ENCODE peak calls at places on chromosome 14, in nine cellular contexts. One of them, this sample, is unnamed.
A peak's percentile ranks its signal among the peaks of the same experiment; 100 is the strongest.

GRCh38 chr14:73718742-73719251 is 4.6 kb upstream of the PNMA1 start:
- DNase-seq in EL: no peak
- DNase-seq in activated T-helper 9 cell treated with anti-CD3 and anti-CD28 coated beads, Interleukin-2, amount 50 U/mL, for 16 hours: no peak
- DNase-seq in NCI-H2081: no peak
- DNase-seq in NCI-H1092: no peak
- DNase-seq in kidney glomerular epithelial cell: no peak
- DNase-seq in Right ventricle myocardium inferior: no peak
- DNase-seq in Kasumi-1: no peak
- DNase-seq in stimulated activated CD4-positive, alpha-beta T cell treated with anti-CD3 and anti-CD28 coated beads, Interleukin-12 subunit alpha, Interleukin-12 subunit beta, amount 100 ng/mL, for 4 hours: no peak
- DNase-seq in this sample: no peak

GRCh38 chr14:22099942-22100763 is 426.5 kb upstream of the OR4E1 start:
- DNase-seq in NCI-H2081: peak; percentile 35
- DNase-seq in Kasumi-1: peak; percentile 88
- DNase-seq in activated T-helper 9 cell treated with anti-CD3 and anti-CD28 coated beads, Interleukin-2, amount 50 U/mL, for 16 hours: peak; percentile 27
- DNase-seq in stimulated activated CD4-positive, alpha-beta T cell treated with anti-CD3 and anti-CD28 coated beads, Interleukin-12 subunit alpha, Interleukin-12 subunit beta, amount 100 ng/mL, for 4 hours: peak; percentile 32
- DNase-seq in Right ventricle myocardium inferior: peak; percentile 72
- DNase-seq in EL: peak; percentile 36
- DNase-seq in kidney glomerular epithelial cell: peak; percentile 80
- DNase-seq in NCI-H1092: peak; percentile 29
- DNase-seq in this sample: no peak

GRCh38 chr14:103108749-103109207 is 14.3 kb downstream of the EXOC3L4 start:
- DNase-seq in EL: peak; percentile 79
- DNase-seq in kidney glomerular epithelial cell: no peak
- DNase-seq in Right ventricle myocardium inferior: no peak
- DNase-seq in stimulated activated CD4-positive, alpha-beta T cell treated with anti-CD3 and anti-CD28 coated beads, Interleukin-12 subunit alpha, Interleukin-12 subunit beta, amount 100 ng/mL, for 4 hours: no peak
- DNase-seq in NCI-H2081: no peak
- DNase-seq in NCI-H1092: no peak
- DNase-seq in activated T-helper 9 cell treated with anti-CD3 and anti-CD28 coated beads, Interleukin-2, amount 50 U/mL, for 16 hours: no peak
- DNase-seq in Kasumi-1: no peak
- DNase-seq in this sample: no peak

GRCh38 chr14:22532345-22533056 is 56.5 kb downstream of the DAD1 start:
- DNase-seq in EL: peak; percentile 67
- DNase-seq in NCI-H1092: no peak
- DNase-seq in Right ventricle myocardium inferior: no peak
- DNase-seq in NCI-H2081: no peak
- DNase-seq in kidney glomerular epithelial cell: no peak
- DNase-seq in activated T-helper 9 cell treated with anti-CD3 and anti-CD28 coated beads, Interleukin-2, amount 50 U/mL, for 16 hours: no peak
- DNase-seq in stimulated activated CD4-positive, alpha-beta T cell treated with anti-CD3 and anti-CD28 coated beads, Interleukin-12 subunit alpha, Interleukin-12 subunit beta, amount 100 ng/mL, for 4 hours: no peak
- DNase-seq in Kasumi-1: no peak
- DNase-seq in this sample: no peak

GRCh38 chr14:70121521-70121920 is 67.2 kb downstream of the SLC8A3 start:
- DNase-seq in NCI-H1092: no peak
- DNase-seq in kidney glomerular epithelial cell: no peak
- DNase-seq in activated T-helper 9 cell treated with anti-CD3 and anti-CD28 coated beads, Interleukin-2, amount 50 U/mL, for 16 hours: no peak
- DNase-seq in Kasumi-1: no peak
- DNase-seq in stimulated activated CD4-positive, alpha-beta T cell treated with anti-CD3 and anti-CD28 coated beads, Interleukin-12 subunit alpha, Interleukin-12 subunit beta, amount 100 ng/mL, for 4 hours: no peak
- DNase-seq in NCI-H2081: no peak
- DNase-seq in EL: no peak
- DNase-seq in Right ventricle myocardium inferior: no peak
- DNase-seq in this sample: no peak

GRCh38 chr14:94827711-94828505 is 58.0 kb upstream of the GSC start:
- DNase-seq in NCI-H2081: no peak
- DNase-seq in EL: no peak
- DNase-seq in Right ventricle myocardium inferior: no peak
- DNase-seq in activated T-helper 9 cell treated with anti-CD3 and anti-CD28 coated beads, Interleukin-2, amount 50 U/mL, for 16 hours: no peak
- DNase-seq in NCI-H1092: no peak
- DNase-seq in kidney glomerular epithelial cell: no peak
- DNase-seq in Kasumi-1: no peak
- DNase-seq in stimulated activated CD4-positive, alpha-beta T cell treated with anti-CD3 and anti-CD28 coated beads, Interleukin-12 subunit alpha, Interleukin-12 subunit beta, amount 100 ng/mL, for 4 hours: no peak
- DNase-seq in this sample: no peak

GRCh38 chr14:89440997-89441909 is 24.2 kb upstream of the FOXN3 start:
- DNase-seq in Right ventricle myocardium inferior: no peak
- DNase-seq in activated T-helper 9 cell treated with anti-CD3 and anti-CD28 coated beads, Interleukin-2, amount 50 U/mL, for 16 hours: no peak
- DNase-seq in stimulated activated CD4-positive, alpha-beta T cell treated with anti-CD3 and anti-CD28 coated beads, Interleukin-12 subunit alpha, Interleukin-12 subunit beta, amount 100 ng/mL, for 4 hours: no peak
- DNase-seq in EL: no peak
- DNase-seq in kidney glomerular epithelial cell: no peak
- DNase-seq in NCI-H1092: no peak
- DNase-seq in Kasumi-1: no peak
- DNase-seq in NCI-H2081: no peak
- DNase-seq in this sample: no peak

GRCh38 chr14:52061380-52061779 is 7.5 kb downstream of the NID2 start:
- DNase-seq in Kasumi-1: no peak
- DNase-seq in EL: no peak
- DNase-seq in NCI-H1092: no peak
- DNase-seq in stimulated activated CD4-positive, alpha-beta T cell treated with anti-CD3 and anti-CD28 coated beads, Interleukin-12 subunit alpha, Interleukin-12 subunit beta, amount 100 ng/mL, for 4 hours: no peak
- DNase-seq in Right ventricle myocardium inferior: peak; percentile 67
- DNase-seq in activated T-helper 9 cell treated with anti-CD3 and anti-CD28 coated beads, Interleukin-2, amount 50 U/mL, for 16 hours: no peak
- DNase-seq in kidney glomerular epithelial cell: no peak
- DNase-seq in NCI-H2081: no peak
- DNase-seq in this sample: no peak

GRCh38 chr14:46902837-46903236 is 251.3 kb upstream of the RPL10L start:
- DNase-seq in activated T-helper 9 cell treated with anti-CD3 and anti-CD28 coated beads, Interleukin-2, amount 50 U/mL, for 16 hours: no peak
- DNase-seq in EL: no peak
- DNase-seq in NCI-H2081: no peak
- DNase-seq in Right ventricle myocardium inferior: no peak
- DNase-seq in NCI-H1092: no peak
- DNase-seq in kidney glomerular epithelial cell: no peak
- DNase-seq in Kasumi-1: no peak
- DNase-seq in stimulated activated CD4-positive, alpha-beta T cell treated with anti-CD3 and anti-CD28 coated beads, Interleukin-12 subunit alpha, Interleukin-12 subunit beta, amount 100 ng/mL, for 4 hours: no peak
- DNase-seq in this sample: no peak

GRCh38 chr14:57822081-57822480 is 43.8 kb downstream of the SLC35F4 start:
- DNase-seq in Kasumi-1: no peak
- DNase-seq in stimulated activated CD4-positive, alpha-beta T cell treated with anti-CD3 and anti-CD28 coated beads, Interleukin-12 subunit alpha, Interleukin-12 subunit beta, amount 100 ng/mL, for 4 hours: no peak
- DNase-seq in Right ventricle myocardium inferior: no peak
- DNase-seq in kidney glomerular epithelial cell: peak; percentile 39
- DNase-seq in NCI-H2081: no peak
- DNase-seq in EL: no peak
- DNase-seq in activated T-helper 9 cell treated with anti-CD3 and anti-CD28 coated beads, Interleukin-2, amount 50 U/mL, for 16 hours: no peak
- DNase-seq in NCI-H1092: no peak
- DNase-seq in this sample: peak; percentile 17

This sample was measured in NCI-H2029 treated with DMSO at 0.1 percent for 48 hours.